ENCODE peak calls at places on chromosomes 2 and 18, in six cellular contexts. D is heart left ventricle, I is left ventricle myocardium inferior, A is fibroblast of lung, X is neural progenitor cell, B is Peyer's patch. N is an unnamed sample.

GRCh38 chr2:219041252-219041651 is at the start of gene CFAP65:
- DNase-seq in D (no peak), I (no peak), A (peak; percentile 66), X (peak; percentile 83), B (peak; percentile 61), N (peak; percentile 58)

GRCh38 chr2:217520361-217521010 is 482.3 kb downstream of the TNS1 start:
- DNase-seq in D (no peak), I (no peak), A (no peak), X (no peak), B (no peak), N (no peak)

GRCh38 chr2:226902041-226902972 is 66.5 kb downstream of the RHBDD1 start:
- DNase-seq in D (no peak), I (no peak), A (peak; percentile 30), X (no peak), B (no peak), N (no peak)

GRCh38 chr18:26176134-26176533 is 42.5 kb downstream of the PSMA8 start:
- DNase-seq in D (no peak), I (no peak), A (no peak), X (no peak), B (no peak), N (no peak)

GRCh38 chr2:224448236-224448635 is 46.3 kb upstream of the FAM124B start:
- DNase-seq in D (no peak), I (no peak), A (no peak), X (no peak), B (no peak), N (no peak)

GRCh38 chr18:59005266-59005665 is 134.4 kb upstream of the SEC11C start:
- DNase-seq in D (peak; percentile 81), I (peak; percentile 68), A (peak; percentile 31), X (no peak), B (no peak), N (no peak)

GRCh38 chr2:233650981-233651380 is 14.7 kb downstream of the UGT1A10 start:
- DNase-seq in D (no peak), I (no peak), A (no peak), X (no peak), B (no peak), N (peak; percentile 54)

GRCh38 chr2:27186613-27187345 is 25.1 kb upstream of the ATRAID start:
- DNase-seq in D (no peak), I (no peak), A (no peak), X (no peak), B (no peak), N (no peak)

GRCh38 chr2:11988691-11989465 is 242.4 kb downstream of the LPIN1 start:
- DNase-seq in D (peak; percentile 18), I (peak; percentile 58), A (no peak), X (no peak), B (no peak), N (no peak)

DNA sequence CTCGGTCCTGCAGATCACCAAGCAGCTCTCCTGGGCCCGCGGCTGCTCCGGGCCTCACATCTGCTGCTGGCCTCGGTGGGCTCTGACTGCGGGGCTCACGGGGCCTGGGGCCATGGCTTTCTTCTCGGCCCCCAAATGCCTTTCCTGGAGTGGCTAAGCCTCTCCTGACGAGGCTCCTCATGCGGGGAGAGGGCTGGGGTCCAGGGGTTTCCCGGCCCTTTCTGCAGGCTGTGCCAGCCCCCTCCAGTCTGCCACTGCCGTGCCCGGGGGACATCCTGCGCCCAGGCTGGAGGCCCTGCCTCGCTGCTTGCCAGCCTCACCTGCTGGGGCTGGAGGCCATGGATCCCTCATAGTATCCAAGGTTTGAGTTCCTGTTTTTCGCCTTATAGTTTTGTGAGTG is 23.8 kb downstream of the PRELID3A start:
- DNase-seq in D (no peak), I (no peak), A (no peak), X (no peak), B (no peak), N (no peak)
- H3K27ac ChIP-seq in D (no peak overlapping the region), I (no peak overlapping the region), A (no peak overlapping the region), X (no peak overlapping the region), B (no peak overlapping the region), N (no peak overlapping the region)

DNA sequence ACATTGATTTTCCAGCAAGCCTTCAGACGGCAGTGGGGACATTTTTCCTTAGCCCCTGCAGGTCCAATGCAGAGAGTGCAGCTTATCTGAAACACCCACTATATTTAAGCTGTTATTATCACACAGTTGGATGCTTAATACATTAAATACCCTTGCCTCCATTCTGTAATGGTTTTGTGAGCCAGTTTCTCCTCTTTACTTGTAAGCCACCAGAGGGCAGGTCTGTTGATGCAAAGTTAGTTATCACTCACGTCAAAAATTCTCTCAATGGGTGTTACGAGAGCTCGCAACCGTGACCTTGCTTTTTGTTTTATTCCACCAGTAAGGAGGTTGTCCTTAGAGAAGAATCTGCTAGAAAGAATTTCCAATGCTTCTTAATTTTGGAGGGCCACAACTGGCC is 189.8 kb downstream of the INSIG2 start:
- DNase-seq in D (no peak), I (no peak), A (no peak), X (no peak), B (no peak), N (no peak)
- TF ChIP-seq CTCF in D (no peak), I (no peak), A (no peak), X (no peak), B (peak; percentile 1), N (no peak)

DNA sequence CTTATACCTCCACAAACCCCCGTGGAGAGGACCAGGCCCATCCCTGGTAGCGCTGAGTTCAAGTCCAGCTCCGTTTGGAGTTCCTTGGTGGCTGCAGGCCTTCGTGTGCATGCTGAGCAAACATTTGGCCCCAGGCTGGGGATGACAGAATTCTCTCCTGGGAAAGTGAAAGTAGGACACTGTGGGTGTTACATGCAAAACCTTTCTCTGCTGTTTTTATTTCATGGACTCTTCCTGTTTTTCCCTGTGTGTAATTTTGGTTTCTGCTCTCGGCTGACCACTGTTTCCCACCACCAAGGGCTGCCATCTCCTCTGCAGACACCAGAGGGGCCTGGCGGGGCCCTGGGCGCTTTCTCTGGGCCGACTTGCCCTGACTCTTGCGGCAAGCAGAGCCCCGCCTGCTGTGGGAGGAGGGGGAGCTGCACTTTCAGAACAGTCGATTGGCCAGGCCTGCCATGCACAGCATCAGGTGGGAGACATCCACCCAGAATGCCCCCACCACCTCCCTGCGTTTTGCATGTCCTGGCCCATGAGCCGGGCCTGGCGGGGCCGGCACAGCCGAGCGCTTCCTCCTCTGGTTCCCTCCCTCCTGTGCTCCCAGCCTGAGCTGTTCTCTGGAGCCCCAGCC is 102.4 kb downstream of the CABLES1 start:
- DNase-seq in D (peak; percentile 56), I (peak; percentile 43), A (peak; percentile 41), X (peak; percentile 50), B (peak; percentile 69), N (peak; percentile 61)
- H3K4me1 ChIP-seq in D (peaks cover 21% of the 10 kb centered on the region), I (peaks cover 26% of the 10 kb centered on the region), A (peaks cover 5% of the 10 kb centered on the region), X (peaks cover 20% of the 10 kb centered on the region), B (peaks cover 16% of the 10 kb centered on the region), N (peaks cover 19% of the 10 kb centered on the region)

DNA sequence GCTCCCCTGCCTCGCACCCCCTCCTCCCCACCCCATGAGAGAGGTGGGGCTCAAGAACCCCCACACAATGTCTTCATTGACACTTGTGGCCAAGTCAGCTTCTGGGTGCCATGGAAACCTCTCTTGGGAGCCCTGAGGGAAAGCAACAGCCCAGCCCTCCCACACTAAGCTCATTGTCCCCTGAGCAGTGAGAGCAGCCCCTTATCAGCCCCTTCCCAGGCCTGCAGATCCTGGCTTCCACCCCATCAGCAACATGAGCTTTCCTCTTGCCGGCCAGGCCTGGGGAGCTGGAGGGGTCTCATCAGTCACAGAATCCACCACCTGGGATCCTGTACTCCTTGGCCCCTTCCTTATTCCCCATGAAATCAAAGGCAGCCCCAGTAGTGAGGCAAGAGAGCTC is 107.8 kb upstream of the ST3GAL5 start:
- DNase-seq in D (peak; percentile 22), I (no peak), A (no peak), X (peak; percentile 38), B (peak; percentile 38), N (no peak)
- H3K27ac ChIP-seq in D (peak overlapping the region; percentile 79), I (peak overlapping the region; percentile 82), A (no peak overlapping the region), X (no peak overlapping the region), B (peak overlapping the region; percentile 14), N (peak overlapping the region; percentile 73)

GRCh38 chr2:198961555-198961954 is 496.2 kb downstream of the SATB2 start:
- DNase-seq in D (no peak), I (no peak), A (no peak), X (no peak), B (no peak), N (no peak)
- TF ChIP-seq CTCF in D (peak; percentile 34), I (no peak), A (no peak), X (peak; percentile 31), B (no peak), N (no peak)

GRCh38 chr18:9928646-9929259 is 14.9 kb downstream of the VAPA start:
- DNase-seq in D (no peak), I (no peak), A (no peak), X (no peak), B (no peak), N (no peak)
- H3K4me1 ChIP-seq in D (peaks cover 85% of the 10 kb centered on the region), I (peaks cover 100% of the 10 kb centered on the region), A (peaks cover 7% of the 10 kb centered on the region), X (peaks cover 44% of the 10 kb centered on the region), B (peaks cover 48% of the 10 kb centered on the region), N (peaks cover 65% of the 10 kb centered on the region)

DNA sequence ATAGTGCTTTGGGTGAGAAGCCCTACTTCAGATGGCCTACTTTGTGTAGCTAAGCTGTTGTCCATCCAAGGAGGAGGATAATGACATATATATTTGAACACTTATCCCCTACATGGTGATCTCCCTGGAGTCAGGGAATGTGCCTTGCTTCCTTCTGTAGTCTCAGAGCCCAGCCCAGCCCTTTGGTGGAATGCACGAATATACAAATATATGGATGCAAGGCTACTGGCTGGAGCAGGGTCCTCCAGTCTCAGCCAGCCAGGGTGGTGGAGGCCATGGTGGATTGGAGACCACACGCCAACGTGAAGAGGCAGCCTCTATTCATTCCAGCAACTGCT is 150.6 kb upstream of the RIOK3 start:
- DNase-seq in D (no peak), I (no peak), A (no peak), X (no peak), B (no peak), N (no peak)
- H3K27ac ChIP-seq in D (no peak overlapping the region), I (no peak overlapping the region), A (peak overlapping the region; percentile 41), X (no peak overlapping the region), B (no peak overlapping the region), N (no peak overlapping the region)

GRCh38 chr2:55080204-55080738 is 30.0 kb upstream of the RTN4 start:
- DNase-seq in D (no peak), I (no peak), A (no peak), X (no peak), B (no peak), N (no peak)
- TF ChIP-seq CTCF in D (no peak), I (no peak), A (no peak), X (no peak), B (no peak), N (no peak)

N was measured in transverse colon.